ENCODE peak calls at places on chromosomes 16 and 17, in eight cellular contexts. E, L, A, K, G, T, S and P are unnamed samples.

GRCh38 chr16:75244844-75245758 is 6.3 kb downstream of the BCAR1 start:
- DNase-seq in E (peak; percentile 97), L (no peak), A (no peak), K (peak; percentile 84), G (no peak), T (no peak), S (peak; percentile 98), P (no peak)

GRCh38 chr17:39147221-39148185 is 3.9 kb downstream of the PLXDC1 start:
- DNase-seq in E (no peak), L (no peak), A (no peak), K (no peak), G (no peak), T (no peak), S (no peak), P (no peak)

GRCh38 chr16:67246081-67246944 is 968 bp downstream of the FHOD1 start:
- DNase-seq in E (peak; percentile 63), L (no peak), A (peak; percentile 31), K (peak; percentile 90), G (peak; percentile 89), T (peak; percentile 80), S (peak; percentile 85), P (peak; percentile 69)

GRCh38 chr17:52536466-52536865 is 378.0 kb upstream of the CA10 start:
- DNase-seq in E (no peak), L (no peak), A (no peak), K (no peak), G (no peak), T (no peak), S (no peak), P (no peak)

GRCh38 chr16:89633064-89633631 is 19.7 kb downstream of the DPEP1 start:
- DNase-seq in E (no peak), L (no peak), A (no peak), K (no peak), G (no peak), T (no peak), S (peak; percentile 96), P (no peak)

GRCh38 chr17:67026341-67026740 is 18.0 kb upstream of the CACNG1 start:
- DNase-seq in E (no peak), L (no peak), A (no peak), K (no peak), G (no peak), T (no peak), S (no peak), P (no peak)

GRCh38 chr17:47694818-47695663 is 1.1 kb downstream of the TBKBP1 start:
- DNase-seq in E (peak; percentile 64), L (no peak), A (peak; percentile 33), K (peak; percentile 50), G (no peak), T (peak; percentile 60), S (peak; percentile 62), P (peak; percentile 51)

GRCh38 chr16:84633622-84634021 is 14.7 kb upstream of the KLHL36 start:
- DNase-seq in E (no peak), L (no peak), A (no peak), K (no peak), G (no peak), T (no peak), S (no peak), P (no peak)

GRCh38 chr17:63040816-63041215 is 74.8 kb downstream of the TANC2 start:
- DNase-seq in E (no peak), L (no peak), A (no peak), K (no peak), G (no peak), T (no peak), S (no peak), P (no peak)

GRCh38 chr16:90020260-90020837 is 1.1 kb upstream of the DBNDD1 start:
- DNase-seq in E (no peak), L (no peak), A (no peak), K (no peak), G (no peak), T (no peak), S (peak; percentile 66), P (no peak)

GRCh38 chr17:70208825-70209555 is 39.7 kb downstream of the KCNJ2 start:
- DNase-seq in E (no peak), L (no peak), A (no peak), K (no peak), G (peak; percentile 58), T (no peak), S (no peak), P (no peak)

GRCh38 chr17:9079461-9080103 is 58.3 kb downstream of the NTN1 start:
- DNase-seq in E (no peak), L (no peak), A (peak; percentile 18), K (no peak), G (no peak), T (no peak), S (no peak), P (no peak)

GRCh38 chr16:4261557-4262172 is 11.2 kb downstream of the TFAP4 start:
- DNase-seq in E (no peak), L (peak; percentile 46), A (peak; percentile 17), K (no peak), G (no peak), T (peak; percentile 54), S (peak; percentile 45), P (no peak)

GRCh38 chr16:55368205-55368604 is 44.2 kb downstream of the IRX6 start:
- DNase-seq in E (no peak), L (no peak), A (no peak), K (no peak), G (no peak), T (no peak), S (no peak), P (no peak)